ENCODE peak calls at places on chromosome 17, in seven cellular contexts. K is right lobe of liver, U is stomach, A is body of pancreas, B is Peyer's patch, Z is tibial nerve, S is HepG2. X is an unnamed sample.

GRCh38 chr17:6365187-6365943 is 69.6 kb downstream of the AIPL1 start:
- DNase-seq in K (no peak), U (no peak), Z (no peak), S (no peak), B (no peak), A (no peak), X (no peak)

GRCh38 chr17:2776589-2777241 is 19.5 kb upstream of the RAP1GAP2 start:
- DNase-seq in U (no peak), B (no peak), K (no peak), S (peak; percentile 34), A (no peak), Z (no peak), X (no peak)

GRCh38 chr17:50213026-50214015 is 11.9 kb upstream of the COL1A1 start:
- DNase-seq in Z (no peak), U (peak; percentile 10), A (no peak), B (peak; percentile 59), K (no peak), S (peak; percentile 73), X (no peak)

GRCh38 chr17:57735707-57736106 is 9.4 kb downstream of the CCDC182 start:
- DNase-seq in Z (no peak), B (no peak), K (no peak), A (no peak), U (no peak), S (peak; percentile 37), X (no peak)

GRCh38 chr17:61414141-61414935 is 14.7 kb downstream of the TBX2 start:
- DNase-seq in B (peak; percentile 47), S (no peak), Z (no peak), U (peak; percentile 25), K (peak; percentile 54), A (no peak), X (no peak)

GRCh38 chr17:50264263-50265113 is 9.8 kb upstream of the TMEM92 start:
- DNase-seq in S (no peak), U (no peak), Z (no peak), A (no peak), B (peak; percentile 34), K (no peak), X (no peak)

GRCh38 chr17:15398291-15398690 is 56.9 kb upstream of the TEKT3 start:
- DNase-seq in S (no peak), U (no peak), A (no peak), K (no peak), Z (no peak), B (no peak), X (no peak)

GRCh38 chr17:57445772-57446472 is 189.6 kb downstream of the MSI2 start:
- DNase-seq in U (no peak), K (no peak), S (no peak), A (no peak), B (no peak), Z (no peak), X (no peak)

GRCh38 chr17:57009737-57010445 is 32.0 kb downstream of the SCPEP1 start:
- DNase-seq in U (peak; percentile 69), A (peak; percentile 62), Z (no peak), B (peak; percentile 88), K (no peak), S (peak; percentile 43), X (no peak)

GRCh38 chr17:8557176-8557806 is 73.2 kb downstream of the MYH10 start:
- DNase-seq in A (no peak), S (no peak), U (no peak), B (no peak), Z (no peak), K (no peak), X (no peak)

GRCh38 chr17:4969551-4970231 is 2.1 kb upstream of the SPAG7 start:
- DNase-seq in Z (no peak), U (no peak), S (peak; percentile 46), A (no peak), K (peak; percentile 76), B (no peak), X (no peak)

GRCh38 chr17:56795510-56795909 is 38.2 kb downstream of the C17orf67 start:
- DNase-seq in S (no peak), K (no peak), B (no peak), A (no peak), Z (no peak), U (no peak), X (no peak)

GRCh38 chr17:45311406-45311761 is 5.4 kb downstream of the MAP3K14 start:
- DNase-seq in Z (no peak), B (no peak), A (no peak), S (no peak), U (no peak), K (no peak), X (no peak)

GRCh38 chr17:15216481-15216880 is 48.6 kb downstream of the PMP22 start:
- DNase-seq in B (no peak), S (no peak), U (no peak), A (no peak), K (no peak), Z (no peak), X (no peak)

GRCh38 chr17:80183581-80184422 is 14.0 kb downstream of the CARD14 start:
- DNase-seq in K (no peak), A (no peak), U (no peak), Z (no peak), S (no peak), B (no peak), X (no peak)

GRCh38 chr17:77872199-77872598 is 86.3 kb upstream of the TNRC6C start:
- DNase-seq in B (no peak), S (no peak), A (no peak), K (no peak), Z (no peak), U (no peak), X (peak; percentile 4)

GRCh38 chr17:14864127-14864526 is 401.0 kb downstream of the PMP22 start:
- DNase-seq in B (no peak), S (no peak), K (no peak), Z (no peak), U (no peak), A (no peak), X (no peak)

GRCh38 chr17:1532836-1533602 is 16.6 kb upstream of the INPP5K start:
- DNase-seq in A (no peak), U (no peak), Z (no peak), S (no peak), K (no peak), B (peak; percentile 72), X (no peak)

GRCh38 chr17:78019367-78019975 is 61.0 kb downstream of the TNRC6C start:
- DNase-seq in K (no peak), A (no peak), Z (no peak), S (peak; percentile 53), U (no peak), B (no peak), X (no peak)

GRCh38 chr17:2190014-2190413 is 113.6 kb downstream of the SMG6 start:
- DNase-seq in A (no peak), U (no peak), B (no peak), S (no peak), K (no peak), Z (no peak), X (peak; percentile 40)

GRCh38 chr17:40304464-40304863 is 4.5 kb upstream of the RARA start:
- DNase-seq in S (no peak), U (no peak), B (no peak), Z (no peak), K (no peak), A (no peak), X (no peak)

GRCh38 chr17:41464682-41465081 is 2.5 kb downstream of the KRT32 start:
- DNase-seq in A (peak; percentile 40), B (no peak), U (peak; percentile 59), K (no peak), S (no peak), Z (peak; percentile 23), X (peak; percentile 79)

GRCh38 chr17:66775881-66776400 is 59.0 kb upstream of the CACNG5 start:
- DNase-seq in U (no peak), Z (no peak), K (no peak), A (no peak), B (no peak), S (no peak), X (no peak)
- H3K4me3 ChIP-seq in U (no peak overlapping the region), Z (no peak overlapping the region), K (no peak overlapping the region), A (no peak overlapping the region), B (no peak overlapping the region), S (no peak overlapping the region), X (no peak overlapping the region)

GRCh38 chr17:28895794-28896447 is 1.6 kb downstream of the FLOT2 start:
- DNase-seq in A (no peak), S (no peak), Z (no peak), U (no peak), B (no peak), K (no peak), X (no peak)

GRCh38 chr17:28897769-28898259 is 281 bp upstream of the FLOT2 start:
- DNase-seq in Z (no peak), K (no peak), A (no peak), S (no peak), U (no peak), B (no peak), X (no peak)

GRCh38 chr17:28898261-28898955 is 875 bp upstream of the FLOT2 start:
- DNase-seq in K (no peak), U (no peak), A (no peak), S (no peak), Z (no peak), B (no peak), X (no peak)

GRCh38 chr17:28896491-28896883 is 1.0 kb downstream of the FLOT2 start:
- DNase-seq in K (no peak), U (no peak), S (no peak), B (no peak), A (no peak), Z (no peak), X (no peak)

GRCh38 chr17:28896884-28897768 is at the start of gene FLOT2:
- DNase-seq in B (peak; percentile 86), S (peak; percentile 54), K (peak; percentile 87), Z (peak; percentile 54), A (peak; percentile 61), U (peak; percentile 54), X (peak; percentile 63)
- TF ChIP-seq POLR2A in B (no peak), S (peak; percentile 40), K (peak; percentile 74), Z (no peak), A (peak; percentile 63), U (no peak), X (no peak)

GRCh38 chr17:48831549-48831883 is 681 bp downstream of the CALCOCO2 start:
- DNase-seq in U (no peak), A (no peak), S (no peak), Z (no peak), B (no peak), K (no peak), X (no peak)
- H3K4me1 ChIP-seq in U (peaks cover 46% of the 10 kb centered on the region), A (peaks cover 21% of the 10 kb centered on the region), S (peaks cover 52% of the 10 kb centered on the region), Z (peaks cover 50% of the 10 kb centered on the region), B (no peaks in the 10 kb centered on the region), K (peaks cover 28% of the 10 kb centered on the region), X (peaks cover 49% of the 10 kb centered on the region)

DNA sequence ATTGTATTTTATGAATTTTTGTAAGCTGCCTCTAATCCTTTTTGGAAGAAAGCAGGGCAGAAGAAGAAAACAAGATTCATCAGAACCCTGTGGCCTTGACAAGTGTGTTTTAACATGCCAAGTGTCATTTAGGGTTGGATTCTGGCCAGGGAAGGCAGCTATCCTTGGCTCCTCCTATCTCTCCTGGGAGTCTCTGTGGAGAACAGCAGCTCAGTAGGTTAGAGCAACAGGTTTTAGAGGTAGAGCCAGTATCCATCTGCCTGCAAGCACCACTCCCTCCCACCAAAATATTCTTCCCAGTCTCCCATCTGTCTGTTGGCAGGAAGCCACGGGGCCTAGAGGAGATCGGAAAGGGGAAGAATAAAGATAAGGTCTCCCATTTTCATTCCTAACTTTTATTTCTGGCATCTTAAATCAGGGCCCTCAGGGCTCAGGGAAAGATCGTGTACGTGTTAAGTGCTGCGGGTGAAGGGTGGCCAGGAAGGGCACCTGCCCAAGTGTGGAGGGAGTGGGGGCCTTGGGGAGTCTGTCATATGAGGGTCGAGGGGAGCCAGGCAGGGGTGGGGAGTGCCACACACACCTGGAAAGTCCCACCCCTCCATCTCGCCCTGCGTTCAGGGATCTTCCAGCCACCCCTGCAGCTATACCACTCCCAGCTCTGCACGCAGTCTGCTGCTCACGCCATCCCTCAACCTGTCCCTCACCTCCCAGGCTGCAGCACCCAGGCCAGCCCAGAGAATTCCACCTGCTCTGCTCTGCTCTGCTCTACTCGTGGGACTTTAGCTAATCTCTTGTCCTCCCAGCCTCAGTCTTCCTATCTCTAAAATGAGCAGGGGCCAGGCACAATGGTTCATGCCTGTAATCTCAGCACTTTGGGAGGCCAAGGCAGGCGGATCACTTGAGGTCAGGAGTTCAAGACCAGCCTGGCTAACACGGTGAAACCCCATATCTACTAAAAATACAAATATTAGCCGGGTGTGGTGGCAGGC is 17.1 kb upstream of the CPSF4L start:
- DNase-seq in Z (peak; percentile 72), U (peak; percentile 51), A (peak; percentile 57), B (peak; percentile 64), S (no peak), K (no peak), X (peak; percentile 63)
- H3K4me3 ChIP-seq in Z (no peak overlapping the region), U (no peak overlapping the region), A (no peak overlapping the region), B (no peak overlapping the region), S (peak overlapping the region; percentile 7), K (no peak overlapping the region), X (no peak overlapping the region)

X was measured in heart left ventricle.